ENCODE peak calls at places on chromosomes 2 and 18, in six cellular contexts. One of them, this sample, is unnamed.

GRCh38 chr2:205511221-205511620 is 171.1 kb upstream of the NRP2 start:
- DNase-seq in BE2C: no peak
- DNase-seq in WERI-Rb-1: no peak
- DNase-seq in upper lobe of right lung: no peak
- DNase-seq in hepatocyte: no peak
- DNase-seq in neural progenitor cell: no peak
- DNase-seq in this sample: no peak

GRCh38 chr2:164671664-164672396 is 50.5 kb upstream of the GRB14 start:
- DNase-seq in upper lobe of right lung: no peak
- DNase-seq in BE2C: no peak
- DNase-seq in WERI-Rb-1: no peak
- DNase-seq in hepatocyte: no peak
- DNase-seq in neural progenitor cell: no peak
- DNase-seq in this sample: no peak

GRCh38 chr2:133080822-133081221 is 410.8 kb upstream of the LYPD1 start:
- DNase-seq in WERI-Rb-1: no peak
- DNase-seq in BE2C: no peak
- DNase-seq in upper lobe of right lung: no peak
- DNase-seq in neural progenitor cell: no peak
- DNase-seq in hepatocyte: no peak
- DNase-seq in this sample: no peak

GRCh38 chr2:79612999-79613398 is 100.1 kb downstream of the CTNNA2 start:
- DNase-seq in neural progenitor cell: no peak
- DNase-seq in hepatocyte: no peak
- DNase-seq in BE2C: no peak
- DNase-seq in WERI-Rb-1: no peak
- DNase-seq in upper lobe of right lung: no peak
- DNase-seq in this sample: no peak

GRCh38 chr2:46669996-46670793 is 190.8 kb downstream of the TMEM247 start:
- DNase-seq in hepatocyte: no peak
- DNase-seq in WERI-Rb-1: peak
- DNase-seq in BE2C: peak
- DNase-seq in upper lobe of right lung: no peak
- DNase-seq in neural progenitor cell: no peak
- DNase-seq in this sample: no peak

GRCh38 chr18:79394438-79395307 is 1.1 kb upstream of the NFATC1 start:
- DNase-seq in WERI-Rb-1: peak
- DNase-seq in upper lobe of right lung: peak
- DNase-seq in hepatocyte: peak
- DNase-seq in BE2C: no peak
- DNase-seq in neural progenitor cell: peak
- DNase-seq in this sample: peak

GRCh38 chr2:236574000-236574399 is 4.4 kb downstream of the ACKR3 start:
- DNase-seq in WERI-Rb-1: no peak
- DNase-seq in hepatocyte: no peak
- DNase-seq in neural progenitor cell: no peak
- DNase-seq in BE2C: no peak
- DNase-seq in upper lobe of right lung: no peak
- DNase-seq in this sample: no peak

GRCh38 chr2:172082944-172083718 is 2.2 kb upstream of the DLX1 start:
- DNase-seq in hepatocyte: no peak
- DNase-seq in WERI-Rb-1: no peak
- DNase-seq in upper lobe of right lung: no peak
- DNase-seq in BE2C: no peak
- DNase-seq in neural progenitor cell: peak
- DNase-seq in this sample: peak

GRCh38 chr2:43199492-43200481 is 26.6 kb downstream of the ZFP36L2 start:
- DNase-seq in upper lobe of right lung: no peak
- DNase-seq in neural progenitor cell: no peak
- DNase-seq in WERI-Rb-1: no peak
- DNase-seq in hepatocyte: peak
- DNase-seq in BE2C: no peak
- DNase-seq in this sample: no peak

GRCh38 chr2:160838691-160839090 is 321.5 kb upstream of the TANK start:
- DNase-seq in upper lobe of right lung: no peak
- DNase-seq in hepatocyte: no peak
- DNase-seq in BE2C: no peak
- DNase-seq in WERI-Rb-1: no peak
- DNase-seq in neural progenitor cell: no peak
- DNase-seq in this sample: no peak

GRCh38 chr2:119659601-119660342 is 19.2 kb upstream of the TMEM177 start:
- DNase-seq in WERI-Rb-1: peak
- DNase-seq in BE2C: peak
- DNase-seq in neural progenitor cell: peak
- DNase-seq in upper lobe of right lung: no peak
- DNase-seq in hepatocyte: peak
- DNase-seq in this sample: peak

DNA sequence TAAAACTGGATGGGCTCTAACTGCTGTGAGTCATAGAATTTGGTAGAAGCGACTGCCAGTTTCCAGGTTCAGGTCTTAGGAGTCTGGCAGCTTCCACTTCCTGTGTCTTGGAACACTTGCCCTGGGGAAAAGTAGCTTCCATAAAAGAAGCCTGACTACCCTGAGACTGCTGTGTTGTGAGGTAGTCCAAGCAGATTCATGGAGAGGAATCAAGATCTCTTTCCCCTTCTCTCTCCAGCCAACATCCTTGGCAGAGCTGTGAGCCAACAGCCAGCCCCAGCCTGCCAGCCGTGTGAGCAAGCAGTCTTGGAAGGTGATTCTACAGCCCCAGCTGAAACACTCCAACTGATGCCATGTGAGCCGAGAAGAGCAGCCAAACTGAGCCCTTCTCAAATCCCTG is 33.7 kb downstream of the SLC20A1 start:
- DNase-seq in BE2C: no peak
- DNase-seq in hepatocyte: no peak
- DNase-seq in neural progenitor cell: no peak
- DNase-seq in WERI-Rb-1: no peak
- DNase-seq in upper lobe of right lung: no peak
- DNase-seq in this sample: no peak
- TF ChIP-seq CTCF in BE2C: no peak
- TF ChIP-seq CTCF in hepatocyte: no peak
- TF ChIP-seq CTCF in neural progenitor cell: no peak
- TF ChIP-seq CTCF in WERI-Rb-1: no peak
- TF ChIP-seq CTCF in upper lobe of right lung: no peak
- TF ChIP-seq CTCF in this sample: no peak

GRCh38 chr2:141506116-141506515 is 624.7 kb downstream of the LRP1B start:
- DNase-seq in neural progenitor cell: no peak
- DNase-seq in BE2C: no peak
- DNase-seq in WERI-Rb-1: no peak
- DNase-seq in upper lobe of right lung: no peak
- DNase-seq in hepatocyte: no peak
- DNase-seq in this sample: no peak

GRCh38 chr2:141508086-141508749 is 622.6 kb downstream of the LRP1B start:
- DNase-seq in neural progenitor cell: no peak
- DNase-seq in upper lobe of right lung: no peak
- DNase-seq in hepatocyte: no peak
- DNase-seq in BE2C: no peak
- DNase-seq in WERI-Rb-1: no peak
- DNase-seq in this sample: no peak

GRCh38 chr2:141513853-141514252 is 617.0 kb downstream of the LRP1B start:
- DNase-seq in upper lobe of right lung: no peak
- DNase-seq in WERI-Rb-1: no peak
- DNase-seq in BE2C: no peak
- DNase-seq in neural progenitor cell: no peak
- DNase-seq in hepatocyte: no peak
- DNase-seq in this sample: no peak

GRCh38 chr2:141508806-141509595 is 621.8 kb downstream of the LRP1B start:
- DNase-seq in BE2C: no peak
- DNase-seq in neural progenitor cell: no peak
- DNase-seq in upper lobe of right lung: no peak
- DNase-seq in WERI-Rb-1: no peak
- DNase-seq in hepatocyte: no peak
- DNase-seq in this sample: no peak
- TF ChIP-seq CTCF in BE2C: no peak
- TF ChIP-seq CTCF in neural progenitor cell: no peak
- TF ChIP-seq CTCF in upper lobe of right lung: no peak
- TF ChIP-seq CTCF in WERI-Rb-1: no peak
- TF ChIP-seq CTCF in hepatocyte: no peak
- TF ChIP-seq CTCF in this sample: no peak

GRCh38 chr18:25351280-25351772 is 640 bp downstream of the ZNF521 start:
- DNase-seq in BE2C: no peak
- DNase-seq in WERI-Rb-1: no peak
- DNase-seq in hepatocyte: no peak
- DNase-seq in neural progenitor cell: peak
- DNase-seq in upper lobe of right lung: no peak
- DNase-seq in this sample: no peak

GRCh38 chr18:25349926-25350560 is 1.9 kb downstream of the ZNF521 start:
- DNase-seq in upper lobe of right lung: no peak
- DNase-seq in WERI-Rb-1: no peak
- DNase-seq in neural progenitor cell: peak
- DNase-seq in BE2C: no peak
- DNase-seq in hepatocyte: peak
- DNase-seq in this sample: peak

GRCh38 chr18:25350561-25351201 is 1.3 kb downstream of the ZNF521 start:
- DNase-seq in upper lobe of right lung: no peak
- DNase-seq in BE2C: no peak
- DNase-seq in hepatocyte: peak
- DNase-seq in neural progenitor cell: peak
- DNase-seq in WERI-Rb-1: peak
- DNase-seq in this sample: peak

GRCh38 chr18:25349131-25349925 is 2.6 kb downstream of the ZNF521 start:
- DNase-seq in neural progenitor cell: peak
- DNase-seq in upper lobe of right lung: peak
- DNase-seq in BE2C: no peak
- DNase-seq in WERI-Rb-1: no peak
- DNase-seq in hepatocyte: peak
- DNase-seq in this sample: peak

GRCh38 chr18:25348361-25349130 is 3.4 kb downstream of the ZNF521 start:
- DNase-seq in hepatocyte: no peak
- DNase-seq in upper lobe of right lung: no peak
- DNase-seq in BE2C: no peak
- DNase-seq in neural progenitor cell: no peak
- DNase-seq in WERI-Rb-1: no peak
- DNase-seq in this sample: no peak
- TF ChIP-seq CTCF in hepatocyte: no peak
- TF ChIP-seq CTCF in upper lobe of right lung: no peak
- TF ChIP-seq CTCF in BE2C: no peak
- TF ChIP-seq CTCF in neural progenitor cell: no peak
- TF ChIP-seq CTCF in WERI-Rb-1: no peak
- TF ChIP-seq CTCF in this sample: no peak

DNA sequence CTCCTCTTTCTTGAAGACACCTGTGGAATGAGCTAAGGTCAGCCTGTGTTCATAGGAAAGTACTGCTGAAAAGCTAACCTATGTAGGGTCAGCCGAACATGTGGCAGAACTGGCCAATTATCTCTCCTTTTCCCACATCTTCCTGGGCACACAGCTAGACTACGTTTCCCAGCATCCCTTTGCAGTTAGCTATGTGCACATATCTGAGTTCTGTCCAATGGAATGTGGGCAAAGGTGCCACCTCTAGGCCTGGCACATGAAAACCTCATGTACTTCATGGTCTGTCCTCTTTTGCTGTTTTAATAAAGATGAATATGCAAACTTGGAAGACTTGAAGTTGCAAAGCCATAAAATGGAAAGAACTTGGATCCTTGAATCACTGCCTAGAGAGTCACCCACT is 352.6 kb downstream of the TNS1 start:
- DNase-seq in neural progenitor cell: no peak
- DNase-seq in WERI-Rb-1: no peak
- DNase-seq in BE2C: no peak
- DNase-seq in hepatocyte: no peak
- DNase-seq in upper lobe of right lung: no peak
- DNase-seq in this sample: no peak
- TF ChIP-seq CTCF in neural progenitor cell: no peak
- TF ChIP-seq CTCF in WERI-Rb-1: no peak
- TF ChIP-seq CTCF in BE2C: no peak
- TF ChIP-seq CTCF in hepatocyte: no peak
- TF ChIP-seq CTCF in upper lobe of right lung: no peak
- TF ChIP-seq CTCF in this sample: no peak

GRCh38 chr2:127387655-127388422 is at the start of gene MAP3K2:
- DNase-seq in hepatocyte: peak
- DNase-seq in WERI-Rb-1: peak
- DNase-seq in neural progenitor cell: peak
- DNase-seq in BE2C: peak
- DNase-seq in upper lobe of right lung: peak
- DNase-seq in this sample: peak
- TF ChIP-seq CTCF in hepatocyte: no peak
- TF ChIP-seq CTCF in WERI-Rb-1: no peak
- TF ChIP-seq CTCF in neural progenitor cell: peak
- TF ChIP-seq CTCF in BE2C: no peak
- TF ChIP-seq CTCF in upper lobe of right lung: no peak
- TF ChIP-seq CTCF in this sample: no peak